ENCODE peak calls at places on chromosomes 5 and 9, in four cellular contexts. M is WTC11, Q is K562, K is SK-N-SH. J is an unnamed sample.

GRCh38 chr5:68965926-68966325 is 127.9 kb upstream of the SLC30A5 start:
- DNase-seq in M (no peak), Q (no peak), K (no peak), J (no peak)

GRCh38 chr5:32859211-32859641 is 148.1 kb downstream of the NPR3 start:
- DNase-seq in M (no peak), Q (no peak), K (no peak), J (no peak)

GRCh38 chr9:105278751-105279150 is 34.3 kb downstream of the SLC44A1 start:
- DNase-seq in M (no peak), Q (no peak), K (no peak), J (no peak)

GRCh38 chr9:20041717-20042116 is 252.9 kb upstream of the SLC24A2 start:
- DNase-seq in M (no peak), Q (no peak), K (peak; percentile 36), J (no peak)

GRCh38 chr5:148834689-148835088 is 8.3 kb downstream of the ADRB2 start:
- DNase-seq in M (no peak), Q (no peak), K (no peak), J (no peak)

GRCh38 chr5:14727428-14727865 is 62.9 kb downstream of the OTULIN start:
- DNase-seq in M (peak; percentile 82), Q (peak; percentile 72), K (peak; percentile 81), J (peak; percentile 84)

GRCh38 chr9:78167356-78167755 is 68.5 kb upstream of the CEP78 start:
- DNase-seq in M (no peak), Q (no peak), K (no peak), J (no peak)

GRCh38 chr9:86644315-86645034 is 290.3 kb upstream of the TUT7 start:
- DNase-seq in M (no peak), Q (no peak), K (no peak), J (no peak)

GRCh38 chr9:87255437-87256155 is 242.1 kb upstream of the DAPK1 start:
- DNase-seq in M (no peak), Q (no peak), K (no peak), J (no peak)

GRCh38 chr9:114119242-114120191 is 20.4 kb upstream of the KIF12 start:
- DNase-seq in M (no peak), Q (no peak), K (no peak), J (peak; percentile 89)

GRCh38 chr9:137226338-137227056 is 805 bp upstream of the RNF224 start:
- DNase-seq in M (no peak), Q (no peak), K (no peak), J (no peak)

GRCh38 chr5:176542596-176543427 is 5.6 kb upstream of the RNF44 start:
- DNase-seq in M (peak; percentile 50), Q (peak; percentile 79), K (peak; percentile 89), J (no peak)

GRCh38 chr9:116656977-116657376 is 30.1 kb upstream of the TRIM32 start:
- DNase-seq in M (no peak), Q (no peak), K (no peak), J (no peak)

GRCh38 chr5:56270568-56271392 is 37.6 kb upstream of the ANKRD55 start:
- DNase-seq in M (peak; percentile 84), Q (peak; percentile 76), K (peak; percentile 72), J (peak; percentile 73)

GRCh38 chr5:180281706-180282105 is 10.2 kb downstream of the MAPK9 start:
- DNase-seq in M (no peak), Q (no peak), K (no peak), J (no peak)

DNA sequence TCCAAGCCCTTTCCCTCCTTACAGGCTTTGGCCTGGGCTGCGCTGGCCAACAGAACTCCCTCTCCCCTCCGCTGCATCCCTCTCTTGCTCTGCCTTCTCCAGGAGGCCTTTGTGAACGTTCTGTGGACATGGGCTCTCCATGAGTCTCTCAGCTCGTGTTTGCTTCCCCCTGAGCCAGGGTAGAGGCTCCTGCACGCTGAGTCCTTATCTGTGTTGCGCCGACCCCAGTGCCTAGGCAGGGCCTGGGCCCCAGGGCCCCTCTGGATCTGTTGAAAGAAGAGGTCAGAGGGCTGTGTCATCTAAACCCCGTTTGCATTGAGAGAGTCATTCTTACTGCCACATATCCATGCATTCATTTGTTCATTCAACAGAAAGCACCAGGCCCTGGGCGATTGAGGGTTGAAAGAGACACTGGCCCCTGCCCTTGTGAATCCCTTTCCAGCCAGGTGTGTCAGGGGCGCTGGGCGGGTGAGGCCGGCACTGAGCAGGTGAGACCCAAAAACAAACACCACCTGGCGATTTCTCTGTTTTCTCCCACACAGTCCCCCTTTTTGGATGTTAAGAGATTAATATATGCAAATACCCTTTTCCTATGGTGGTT is 111.2 kb upstream of the IER5L start:
- DNase-seq in M (no peak), Q (no peak), K (no peak), J (no peak)
- TF ChIP-seq FOXJ3 in M (no peak), Q (no peak), K (no peak), J (no peak)

DNA sequence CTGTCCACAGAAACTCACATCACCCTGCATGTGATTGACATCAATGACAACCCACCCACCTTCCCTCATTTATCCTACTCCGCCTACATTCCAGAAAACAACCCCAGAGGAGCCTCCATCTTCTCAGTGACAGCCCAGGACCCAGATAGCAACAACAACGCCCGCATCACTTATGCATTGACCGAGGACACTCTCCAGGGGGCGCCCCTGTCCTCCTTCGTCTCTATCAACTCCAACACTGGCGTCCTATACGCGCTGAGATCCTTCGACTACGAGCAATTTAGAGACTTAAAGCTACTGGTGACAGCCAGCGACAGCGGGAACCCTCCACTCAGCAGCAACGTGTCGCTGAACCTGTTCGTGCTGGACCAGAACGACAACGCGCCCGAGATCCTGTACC is 1.7 kb downstream of the PCDHGA3 start:
- DNase-seq in M (no peak), Q (no peak), K (no peak), J (no peak)
- TF ChIP-seq FOXJ3 in M (no peak), Q (no peak), K (no peak), J (no peak)

GRCh38 chr5:144370273-144370672 is 199.6 kb downstream of the KCTD16 start:
- DNase-seq in M (no peak), Q (no peak), K (no peak), J (no peak)

GRCh38 chr5:144369001-144369400 is 198.3 kb downstream of the KCTD16 start:
- DNase-seq in M (no peak), Q (no peak), K (no peak), J (no peak)

DNA sequence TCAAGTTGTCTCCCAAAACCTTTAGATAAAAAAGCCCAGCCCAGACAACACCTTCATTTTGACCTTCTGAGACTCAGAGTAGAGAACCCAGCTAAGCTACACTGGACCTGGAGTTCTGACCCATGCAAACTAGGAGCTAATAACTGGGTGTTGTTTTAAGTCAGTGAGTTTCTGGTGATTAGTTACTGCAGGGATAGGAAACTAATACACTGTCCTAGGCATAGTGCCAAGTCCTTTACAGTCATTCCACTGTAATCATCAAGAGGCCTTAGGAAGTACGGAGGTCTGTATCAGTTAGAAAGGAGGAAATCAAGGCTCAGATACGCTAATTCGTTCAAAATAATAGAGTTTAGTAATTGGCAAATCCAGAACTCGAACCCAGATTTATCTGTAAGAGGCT is 197.9 kb downstream of the KCTD16 start:
- DNase-seq in M (no peak), Q (no peak), K (no peak), J (no peak)
- TF ChIP-seq FOXJ3 in M (no peak), Q (no peak), K (no peak), J (no peak)

DNA sequence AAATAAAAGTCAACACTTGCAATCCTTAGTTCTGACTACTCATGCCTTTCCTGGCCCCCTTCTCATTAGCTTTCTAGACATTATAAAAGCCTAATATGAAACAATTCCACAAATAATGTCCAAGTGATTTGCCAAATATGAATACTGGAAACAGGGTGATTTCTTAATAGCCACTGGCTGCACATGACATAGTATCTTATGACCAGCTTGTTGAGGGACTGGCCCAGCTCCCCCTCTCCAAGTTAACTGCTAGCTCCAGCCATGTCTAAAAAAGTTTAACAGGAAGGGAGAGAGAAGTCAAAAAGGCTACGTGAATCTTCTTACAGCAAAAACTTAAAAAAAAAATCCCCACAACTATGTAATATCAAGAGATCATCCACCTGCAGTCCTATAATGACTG is 1.5 kb downstream of the CERT1 start:
- DNase-seq in M (no peak), Q (peak; percentile 33), K (peak; percentile 4), J (peak; percentile 12)
- TF ChIP-seq FOXJ3 in M (no peak), Q (no peak), K (no peak), J (no peak)

DNA sequence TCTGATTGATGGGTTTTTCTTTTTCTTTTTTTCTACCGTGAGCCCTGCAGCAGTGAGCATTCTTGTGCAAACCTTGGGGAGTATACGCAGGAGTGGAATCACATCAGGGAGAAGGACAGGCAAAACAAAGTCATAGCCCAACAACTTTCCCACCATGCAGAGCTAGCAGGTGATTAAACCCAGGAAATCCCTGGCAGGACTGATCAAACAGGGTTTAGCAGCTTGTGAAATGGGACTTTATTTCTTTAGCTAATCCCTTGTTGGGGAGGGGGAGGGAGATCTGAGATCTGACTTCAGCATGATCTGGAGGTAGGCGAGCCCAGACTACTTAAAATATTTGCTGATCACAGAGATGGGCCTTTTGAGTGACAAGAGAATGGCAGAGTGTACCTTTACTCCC is 162.0 kb upstream of the GLRA1 start:
- DNase-seq in M (no peak), Q (no peak), K (no peak), J (no peak)
- TF ChIP-seq FOXJ3 in M (no peak), Q (no peak), K (no peak), J (no peak)

J was measured in HepG2.